ENCODE peak calls at places on chromosomes 13 and 19, in four cellular contexts. One of them, this sample, is unnamed.

GRCh38 chr19:48271531-48272151 is 1.8 kb downstream of the ZNF114 start:
- DNase-seq in pons: peak; percentile 15
- DNase-seq in substantia nigra: no peak
- DNase-seq in stimulated activated CD8-positive, alpha-beta memory T cell treated with anti-CD3 and anti-CD28 coated beads, Interleukin-12 subunit alpha, Interleukin-12 subunit beta, amount 100 ng/mL, for 4 hours: no peak
- DNase-seq in this sample: no peak

GRCh38 chr13:26111797-26112196 is 60.0 kb upstream of the SHISA2 start:
- DNase-seq in pons: no peak
- DNase-seq in stimulated activated CD8-positive, alpha-beta memory T cell treated with anti-CD3 and anti-CD28 coated beads, Interleukin-12 subunit alpha, Interleukin-12 subunit beta, amount 100 ng/mL, for 4 hours: no peak
- DNase-seq in substantia nigra: no peak
- DNase-seq in this sample: no peak

GRCh38 chr13:62126400-62126799 is 710.8 kb upstream of the PCDH20 start:
- DNase-seq in pons: no peak
- DNase-seq in stimulated activated CD8-positive, alpha-beta memory T cell treated with anti-CD3 and anti-CD28 coated beads, Interleukin-12 subunit alpha, Interleukin-12 subunit beta, amount 100 ng/mL, for 4 hours: no peak
- DNase-seq in substantia nigra: no peak
- DNase-seq in this sample: no peak

GRCh38 chr19:13056052-13056660 is 46.5 kb downstream of the LYL1 start:
- DNase-seq in pons: no peak
- DNase-seq in substantia nigra: no peak
- DNase-seq in stimulated activated CD8-positive, alpha-beta memory T cell treated with anti-CD3 and anti-CD28 coated beads, Interleukin-12 subunit alpha, Interleukin-12 subunit beta, amount 100 ng/mL, for 4 hours: no peak
- DNase-seq in this sample: no peak

GRCh38 chr19:47357788-47358680 is 8.9 kb downstream of the DHX34 start:
- DNase-seq in substantia nigra: no peak
- DNase-seq in stimulated activated CD8-positive, alpha-beta memory T cell treated with anti-CD3 and anti-CD28 coated beads, Interleukin-12 subunit alpha, Interleukin-12 subunit beta, amount 100 ng/mL, for 4 hours: no peak
- DNase-seq in pons: no peak
- DNase-seq in this sample: no peak

GRCh38 chr19:5329141-5329540 is 11.5 kb downstream of the PTPRS start:
- DNase-seq in pons: no peak
- DNase-seq in stimulated activated CD8-positive, alpha-beta memory T cell treated with anti-CD3 and anti-CD28 coated beads, Interleukin-12 subunit alpha, Interleukin-12 subunit beta, amount 100 ng/mL, for 4 hours: no peak
- DNase-seq in substantia nigra: no peak
- DNase-seq in this sample: no peak

GRCh38 chr19:45068041-45068440 is 8.2 kb downstream of the ZNF296 start:
- DNase-seq in substantia nigra: no peak
- DNase-seq in pons: no peak
- DNase-seq in stimulated activated CD8-positive, alpha-beta memory T cell treated with anti-CD3 and anti-CD28 coated beads, Interleukin-12 subunit alpha, Interleukin-12 subunit beta, amount 100 ng/mL, for 4 hours: no peak
- DNase-seq in this sample: no peak

GRCh38 chr19:2627855-2628254 is 74.6 kb downstream of the GNG7 start:
- DNase-seq in pons: no peak
- DNase-seq in stimulated activated CD8-positive, alpha-beta memory T cell treated with anti-CD3 and anti-CD28 coated beads, Interleukin-12 subunit alpha, Interleukin-12 subunit beta, amount 100 ng/mL, for 4 hours: no peak
- DNase-seq in substantia nigra: no peak
- DNase-seq in this sample: no peak

GRCh38 chr19:12745166-12745897 is 6.3 kb upstream of the BEST2 start:
- DNase-seq in substantia nigra: no peak
- DNase-seq in stimulated activated CD8-positive, alpha-beta memory T cell treated with anti-CD3 and anti-CD28 coated beads, Interleukin-12 subunit alpha, Interleukin-12 subunit beta, amount 100 ng/mL, for 4 hours: no peak
- DNase-seq in pons: no peak
- DNase-seq in this sample: no peak

GRCh38 chr19:41395355-41395754 is 1.8 kb downstream of the EXOSC5 start:
- DNase-seq in substantia nigra: no peak
- DNase-seq in stimulated activated CD8-positive, alpha-beta memory T cell treated with anti-CD3 and anti-CD28 coated beads, Interleukin-12 subunit alpha, Interleukin-12 subunit beta, amount 100 ng/mL, for 4 hours: no peak
- DNase-seq in pons: no peak
- DNase-seq in this sample: no peak

GRCh38 chr13:73224708-73225107 is 165.9 kb downstream of the KLF5 start:
- DNase-seq in pons: no peak
- DNase-seq in substantia nigra: no peak
- DNase-seq in stimulated activated CD8-positive, alpha-beta memory T cell treated with anti-CD3 and anti-CD28 coated beads, Interleukin-12 subunit alpha, Interleukin-12 subunit beta, amount 100 ng/mL, for 4 hours: no peak
- DNase-seq in this sample: no peak

GRCh38 chr19:18846862-18847515 is 15.2 kb downstream of the UPF1 start:
- DNase-seq in stimulated activated CD8-positive, alpha-beta memory T cell treated with anti-CD3 and anti-CD28 coated beads, Interleukin-12 subunit alpha, Interleukin-12 subunit beta, amount 100 ng/mL, for 4 hours: peak; percentile 33
- DNase-seq in substantia nigra: peak; percentile 75
- DNase-seq in pons: peak; percentile 76
- DNase-seq in this sample: no peak

GRCh38 chr13:59261928-59262488 is 901.7 kb downstream of the DIAPH3 start:
- DNase-seq in substantia nigra: no peak
- DNase-seq in pons: peak; percentile 67
- DNase-seq in stimulated activated CD8-positive, alpha-beta memory T cell treated with anti-CD3 and anti-CD28 coated beads, Interleukin-12 subunit alpha, Interleukin-12 subunit beta, amount 100 ng/mL, for 4 hours: no peak
- DNase-seq in this sample: no peak

GRCh38 chr19:12985049-12985776 is 10.1 kb upstream of the NFIX start:
- DNase-seq in substantia nigra: peak; percentile 36
- DNase-seq in pons: peak; percentile 93
- DNase-seq in stimulated activated CD8-positive, alpha-beta memory T cell treated with anti-CD3 and anti-CD28 coated beads, Interleukin-12 subunit alpha, Interleukin-12 subunit beta, amount 100 ng/mL, for 4 hours: peak; percentile 19
- DNase-seq in this sample: no peak

GRCh38 chr19:40662925-40663711 is 27.3 kb downstream of the NUMBL start:
- DNase-seq in stimulated activated CD8-positive, alpha-beta memory T cell treated with anti-CD3 and anti-CD28 coated beads, Interleukin-12 subunit alpha, Interleukin-12 subunit beta, amount 100 ng/mL, for 4 hours: peak; percentile 83
- DNase-seq in pons: peak; percentile 60
- DNase-seq in substantia nigra: peak; percentile 77
- DNase-seq in this sample: no peak

GRCh38 chr13:90808838-90809237 is 538.6 kb upstream of the MIR17HG start:
- DNase-seq in stimulated activated CD8-positive, alpha-beta memory T cell treated with anti-CD3 and anti-CD28 coated beads, Interleukin-12 subunit alpha, Interleukin-12 subunit beta, amount 100 ng/mL, for 4 hours: no peak
- DNase-seq in pons: no peak
- DNase-seq in substantia nigra: no peak
- DNase-seq in this sample: no peak

GRCh38 chr19:812819-813358 is 8.9 kb downstream of the PLPPR3 start:
- DNase-seq in substantia nigra: no peak
- DNase-seq in stimulated activated CD8-positive, alpha-beta memory T cell treated with anti-CD3 and anti-CD28 coated beads, Interleukin-12 subunit alpha, Interleukin-12 subunit beta, amount 100 ng/mL, for 4 hours: no peak
- DNase-seq in pons: no peak
- DNase-seq in this sample: no peak

GRCh38 chr19:44927746-44928145 is 13.3 kb downstream of the APOC1 start:
- DNase-seq in substantia nigra: no peak
- DNase-seq in stimulated activated CD8-positive, alpha-beta memory T cell treated with anti-CD3 and anti-CD28 coated beads, Interleukin-12 subunit alpha, Interleukin-12 subunit beta, amount 100 ng/mL, for 4 hours: no peak
- DNase-seq in pons: no peak
- DNase-seq in this sample: no peak

GRCh38 chr13:29491248-29491647 is 104.2 kb downstream of the SLC7A1 start:
- DNase-seq in stimulated activated CD8-positive, alpha-beta memory T cell treated with anti-CD3 and anti-CD28 coated beads, Interleukin-12 subunit alpha, Interleukin-12 subunit beta, amount 100 ng/mL, for 4 hours: no peak
- DNase-seq in pons: no peak
- DNase-seq in substantia nigra: no peak
- DNase-seq in this sample: no peak

GRCh38 chr19:33292595-33293254 is 9.6 kb downstream of the CEBPA start:
- DNase-seq in stimulated activated CD8-positive, alpha-beta memory T cell treated with anti-CD3 and anti-CD28 coated beads, Interleukin-12 subunit alpha, Interleukin-12 subunit beta, amount 100 ng/mL, for 4 hours: no peak
- DNase-seq in pons: no peak
- DNase-seq in substantia nigra: no peak
- DNase-seq in this sample: no peak

GRCh38 chr19:41991025-41991424 is 3.0 kb downstream of the ATP1A3 start:
- DNase-seq in stimulated activated CD8-positive, alpha-beta memory T cell treated with anti-CD3 and anti-CD28 coated beads, Interleukin-12 subunit alpha, Interleukin-12 subunit beta, amount 100 ng/mL, for 4 hours: no peak
- DNase-seq in pons: no peak
- DNase-seq in substantia nigra: no peak
- DNase-seq in this sample: no peak

GRCh38 chr13:113969973-113970611 is 3.8 kb downstream of the C13orf46 start:
- DNase-seq in stimulated activated CD8-positive, alpha-beta memory T cell treated with anti-CD3 and anti-CD28 coated beads, Interleukin-12 subunit alpha, Interleukin-12 subunit beta, amount 100 ng/mL, for 4 hours: no peak
- DNase-seq in pons: no peak
- DNase-seq in substantia nigra: no peak
- DNase-seq in this sample: no peak